ENCODE peak calls at places on chromosome 7, in eight cellular contexts. O, E, X, B, Y, I, J and R are unnamed samples.

GRCh38 chr7:159000070-159000469 is 143.7 kb downstream of the DYNC2I1 start:
- DNase-seq in O (no peak), I (no peak), Y (no peak), J (no peak), X (no peak), B (no peak), E (no peak), R (no peak)

GRCh38 chr7:104943502-104944343 is 70.3 kb upstream of the KMT2E start:
- DNase-seq in E (peak; percentile 63), J (no peak), O (no peak), I (no peak), X (peak; percentile 21), B (no peak), Y (peak; percentile 82), R (no peak)

GRCh38 chr7:105399043-105399725 is 10.5 kb upstream of the SRPK2 start:
- DNase-seq in B (peak; percentile 20), E (no peak), J (no peak), X (no peak), Y (no peak), O (no peak), I (no peak), R (no peak)

GRCh38 chr7:11247545-11247944 is 273.9 kb downstream of the PHF14 start:
- DNase-seq in Y (no peak), O (no peak), E (no peak), J (no peak), B (no peak), X (no peak), I (no peak), R (no peak)

GRCh38 chr7:881441-882234 is 5.3 kb downstream of the GET4 start:
- DNase-seq in E (no peak), X (no peak), I (no peak), J (no peak), Y (no peak), O (no peak), B (no peak), R (no peak)

GRCh38 chr7:32881074-32881982 is 10.2 kb downstream of the KBTBD2 start:
- DNase-seq in O (no peak), I (no peak), X (no peak), Y (no peak), J (no peak), B (no peak), E (no peak), R (no peak)

GRCh38 chr7:15692621-15693020 is 6.1 kb upstream of the MEOX2 start:
- DNase-seq in O (no peak), X (no peak), E (no peak), Y (no peak), I (no peak), B (no peak), J (no peak), R (no peak)

GRCh38 chr7:11540271-11540761 is 291.7 kb downstream of the THSD7A start:
- DNase-seq in J (no peak), E (no peak), O (no peak), Y (no peak), B (no peak), I (no peak), X (no peak), R (no peak)